ENCODE peak calls at places on chromosomes 1 and 21, in seven cellular contexts. One of them, this sample, is unnamed.

GRCh38 chr1:32874860-32875793 is 4.4 kb upstream of the FNDC5 start:
- DNase-seq in heart right ventricle: no peak
- DNase-seq in left ventricle myocardium inferior: no peak
- DNase-seq in GM23338: no peak
- DNase-seq in HFF-Myc: no peak
- DNase-seq in activated CD8-positive, alpha-beta T cell treated with anti-CD3 and anti-CD28 coated beads for 36 hours: no peak
- DNase-seq in lower lobe of right lung: no peak
- DNase-seq in this sample: no peak

GRCh38 chr21:32021319-32022027 is 148.7 kb downstream of the HUNK start:
- DNase-seq in heart right ventricle: peak; percentile 78
- DNase-seq in left ventricle myocardium inferior: peak; percentile 78
- DNase-seq in GM23338: no peak
- DNase-seq in HFF-Myc: no peak
- DNase-seq in activated CD8-positive, alpha-beta T cell treated with anti-CD3 and anti-CD28 coated beads for 36 hours: no peak
- DNase-seq in lower lobe of right lung: peak; percentile 51
- DNase-seq in this sample: no peak

GRCh38 chr1:91098299-91098901 is 76.6 kb upstream of the ZNF644 start:
- DNase-seq in heart right ventricle: no peak
- DNase-seq in left ventricle myocardium inferior: no peak
- DNase-seq in GM23338: no peak
- DNase-seq in HFF-Myc: no peak
- DNase-seq in activated CD8-positive, alpha-beta T cell treated with anti-CD3 and anti-CD28 coated beads for 36 hours: no peak
- DNase-seq in lower lobe of right lung: no peak
- DNase-seq in this sample: no peak

GRCh38 chr1:205568469-205569361 is 63.1 kb downstream of the ELK4 start:
- DNase-seq in heart right ventricle: no peak
- DNase-seq in left ventricle myocardium inferior: no peak
- DNase-seq in GM23338: peak; percentile 37
- DNase-seq in HFF-Myc: no peak
- DNase-seq in activated CD8-positive, alpha-beta T cell treated with anti-CD3 and anti-CD28 coated beads for 36 hours: peak; percentile 25
- DNase-seq in lower lobe of right lung: no peak
- DNase-seq in this sample: no peak

GRCh38 chr1:21899972-21900371 is 37.1 kb downstream of the HSPG2 start:
- DNase-seq in heart right ventricle: peak; percentile 73
- DNase-seq in left ventricle myocardium inferior: peak; percentile 44
- DNase-seq in GM23338: no peak
- DNase-seq in HFF-Myc: no peak
- DNase-seq in activated CD8-positive, alpha-beta T cell treated with anti-CD3 and anti-CD28 coated beads for 36 hours: no peak
- DNase-seq in lower lobe of right lung: no peak
- DNase-seq in this sample: no peak

GRCh38 chr1:118627435-118627834 is 360.7 kb downstream of the TBX15 start:
- DNase-seq in heart right ventricle: no peak
- DNase-seq in left ventricle myocardium inferior: no peak
- DNase-seq in GM23338: no peak
- DNase-seq in HFF-Myc: no peak
- DNase-seq in activated CD8-positive, alpha-beta T cell treated with anti-CD3 and anti-CD28 coated beads for 36 hours: no peak
- DNase-seq in lower lobe of right lung: no peak
- DNase-seq in this sample: no peak

GRCh38 chr1:162366671-162367070 is 10.0 kb downstream of the SPATA46 start:
- DNase-seq in heart right ventricle: no peak
- DNase-seq in left ventricle myocardium inferior: no peak
- DNase-seq in GM23338: no peak
- DNase-seq in HFF-Myc: no peak
- DNase-seq in activated CD8-positive, alpha-beta T cell treated with anti-CD3 and anti-CD28 coated beads for 36 hours: no peak
- DNase-seq in lower lobe of right lung: no peak
- DNase-seq in this sample: no peak

GRCh38 chr1:107997846-107998245 is 32.9 kb upstream of the VAV3 start:
- DNase-seq in heart right ventricle: no peak
- DNase-seq in left ventricle myocardium inferior: no peak
- DNase-seq in GM23338: no peak
- DNase-seq in HFF-Myc: no peak
- DNase-seq in activated CD8-positive, alpha-beta T cell treated with anti-CD3 and anti-CD28 coated beads for 36 hours: no peak
- DNase-seq in lower lobe of right lung: no peak
- DNase-seq in this sample: no peak

GRCh38 chr1:205570796-205571537 is 60.8 kb downstream of the ELK4 start:
- DNase-seq in heart right ventricle: no peak
- DNase-seq in left ventricle myocardium inferior: no peak
- DNase-seq in GM23338: no peak
- DNase-seq in HFF-Myc: no peak
- DNase-seq in activated CD8-positive, alpha-beta T cell treated with anti-CD3 and anti-CD28 coated beads for 36 hours: no peak
- DNase-seq in lower lobe of right lung: no peak
- DNase-seq in this sample: no peak

GRCh38 chr1:87368907-87369306 is 40.2 kb downstream of the LMO4 start:
- DNase-seq in heart right ventricle: no peak
- DNase-seq in left ventricle myocardium inferior: no peak
- DNase-seq in GM23338: no peak
- DNase-seq in HFF-Myc: no peak
- DNase-seq in activated CD8-positive, alpha-beta T cell treated with anti-CD3 and anti-CD28 coated beads for 36 hours: no peak
- DNase-seq in lower lobe of right lung: no peak
- DNase-seq in this sample: no peak

GRCh38 chr1:160704250-160704649 is 7.4 kb downstream of the CD48 start:
- DNase-seq in heart right ventricle: no peak
- DNase-seq in left ventricle myocardium inferior: peak; percentile 19
- DNase-seq in GM23338: no peak
- DNase-seq in HFF-Myc: no peak
- DNase-seq in activated CD8-positive, alpha-beta T cell treated with anti-CD3 and anti-CD28 coated beads for 36 hours: no peak
- DNase-seq in lower lobe of right lung: peak; percentile 52
- DNase-seq in this sample: no peak

GRCh38 chr1:216074196-216074595 is 349.1 kb downstream of the USH2A start:
- DNase-seq in heart right ventricle: no peak
- DNase-seq in left ventricle myocardium inferior: no peak
- DNase-seq in GM23338: no peak
- DNase-seq in HFF-Myc: no peak
- DNase-seq in activated CD8-positive, alpha-beta T cell treated with anti-CD3 and anti-CD28 coated beads for 36 hours: no peak
- DNase-seq in lower lobe of right lung: no peak
- DNase-seq in this sample: no peak

GRCh38 chr1:113808450-113809195 is 3.7 kb downstream of the RSBN1 start:
- DNase-seq in heart right ventricle: no peak
- DNase-seq in left ventricle myocardium inferior: no peak
- DNase-seq in GM23338: no peak
- DNase-seq in HFF-Myc: no peak
- DNase-seq in activated CD8-positive, alpha-beta T cell treated with anti-CD3 and anti-CD28 coated beads for 36 hours: no peak
- DNase-seq in lower lobe of right lung: no peak
- DNase-seq in this sample: no peak

GRCh38 chr1:99327357-99327756 is 63.1 kb downstream of the PLPPR4 start:
- DNase-seq in heart right ventricle: no peak
- DNase-seq in left ventricle myocardium inferior: no peak
- DNase-seq in GM23338: peak; percentile 83
- DNase-seq in HFF-Myc: no peak
- DNase-seq in activated CD8-positive, alpha-beta T cell treated with anti-CD3 and anti-CD28 coated beads for 36 hours: no peak
- DNase-seq in lower lobe of right lung: no peak
- DNase-seq in this sample: no peak

GRCh38 chr1:231161711-231162299 is at the start of gene TRIM67:
- DNase-seq in heart right ventricle: no peak
- DNase-seq in left ventricle myocardium inferior: no peak
- DNase-seq in GM23338: peak; percentile 66
- DNase-seq in HFF-Myc: no peak
- DNase-seq in activated CD8-positive, alpha-beta T cell treated with anti-CD3 and anti-CD28 coated beads for 36 hours: no peak
- DNase-seq in lower lobe of right lung: no peak
- DNase-seq in this sample: peak; percentile 30

GRCh38 chr1:6445062-6445763 is 20.6 kb downstream of the ESPN start:
- DNase-seq in heart right ventricle: no peak
- DNase-seq in left ventricle myocardium inferior: no peak
- DNase-seq in GM23338: peak; percentile 76
- DNase-seq in HFF-Myc: no peak
- DNase-seq in activated CD8-positive, alpha-beta T cell treated with anti-CD3 and anti-CD28 coated beads for 36 hours: peak; percentile 56
- DNase-seq in lower lobe of right lung: no peak
- DNase-seq in this sample: no peak

GRCh38 chr1:5980314-5981008 is 11.8 kb downstream of the NPHP4 start:
- DNase-seq in heart right ventricle: peak; percentile 65
- DNase-seq in left ventricle myocardium inferior: peak; percentile 73
- DNase-seq in GM23338: peak; percentile 96
- DNase-seq in HFF-Myc: no peak
- DNase-seq in activated CD8-positive, alpha-beta T cell treated with anti-CD3 and anti-CD28 coated beads for 36 hours: no peak
- DNase-seq in lower lobe of right lung: peak; percentile 71
- DNase-seq in this sample: no peak

GRCh38 chr1:219174672-219175564 is 1.2 kb downstream of the LYPLAL1 start:
- DNase-seq in heart right ventricle: peak; percentile 16
- DNase-seq in left ventricle myocardium inferior: no peak
- DNase-seq in GM23338: peak; percentile 38
- DNase-seq in HFF-Myc: peak; percentile 30
- DNase-seq in activated CD8-positive, alpha-beta T cell treated with anti-CD3 and anti-CD28 coated beads for 36 hours: peak; percentile 53
- DNase-seq in lower lobe of right lung: no peak
- DNase-seq in this sample: peak; percentile 15

GRCh38 chr1:231241751-231242150 is 739 bp downstream of the GNPAT start:
- DNase-seq in heart right ventricle: peak; percentile 8
- DNase-seq in left ventricle myocardium inferior: no peak
- DNase-seq in GM23338: peak; percentile 25
- DNase-seq in HFF-Myc: no peak
- DNase-seq in activated CD8-positive, alpha-beta T cell treated with anti-CD3 and anti-CD28 coated beads for 36 hours: peak; percentile 37
- DNase-seq in lower lobe of right lung: no peak
- DNase-seq in this sample: peak; percentile 43

GRCh38 chr1:96416111-96416595 is 305.4 kb upstream of the PTBP2 start:
- DNase-seq in heart right ventricle: peak; percentile 34
- DNase-seq in left ventricle myocardium inferior: peak; percentile 23
- DNase-seq in GM23338: no peak
- DNase-seq in HFF-Myc: peak; percentile 98
- DNase-seq in activated CD8-positive, alpha-beta T cell treated with anti-CD3 and anti-CD28 coated beads for 36 hours: no peak
- DNase-seq in lower lobe of right lung: no peak
- DNase-seq in this sample: no peak

GRCh38 chr21:34511787-34512451 is at the start of gene KCNE1:
- DNase-seq in heart right ventricle: no peak
- DNase-seq in left ventricle myocardium inferior: no peak
- DNase-seq in GM23338: no peak
- DNase-seq in HFF-Myc: no peak
- DNase-seq in activated CD8-positive, alpha-beta T cell treated with anti-CD3 and anti-CD28 coated beads for 36 hours: no peak
- DNase-seq in lower lobe of right lung: peak; percentile 79
- DNase-seq in this sample: no peak

GRCh38 chr1:152047607-152047953 is 10.8 kb upstream of the S100A11 start:
- DNase-seq in heart right ventricle: peak; percentile 24
- DNase-seq in left ventricle myocardium inferior: no peak
- DNase-seq in GM23338: no peak
- DNase-seq in HFF-Myc: no peak
- DNase-seq in activated CD8-positive, alpha-beta T cell treated with anti-CD3 and anti-CD28 coated beads for 36 hours: no peak
- DNase-seq in lower lobe of right lung: no peak
- DNase-seq in this sample: no peak

GRCh38 chr1:62395291-62395690 is 41.6 kb upstream of the USP1 start:
- DNase-seq in heart right ventricle: no peak
- DNase-seq in left ventricle myocardium inferior: no peak
- DNase-seq in GM23338: no peak
- DNase-seq in HFF-Myc: no peak
- DNase-seq in activated CD8-positive, alpha-beta T cell treated with anti-CD3 and anti-CD28 coated beads for 36 hours: no peak
- DNase-seq in lower lobe of right lung: no peak
- DNase-seq in this sample: no peak

GRCh38 chr1:62401034-62401433 is 35.8 kb upstream of the USP1 start:
- DNase-seq in heart right ventricle: no peak
- DNase-seq in left ventricle myocardium inferior: no peak
- DNase-seq in GM23338: peak; percentile 64
- DNase-seq in HFF-Myc: no peak
- DNase-seq in activated CD8-positive, alpha-beta T cell treated with anti-CD3 and anti-CD28 coated beads for 36 hours: no peak
- DNase-seq in lower lobe of right lung: no peak
- DNase-seq in this sample: no peak

GRCh38 chr1:62397301-62397700 is 39.5 kb upstream of the USP1 start:
- DNase-seq in heart right ventricle: no peak
- DNase-seq in left ventricle myocardium inferior: no peak
- DNase-seq in GM23338: no peak
- DNase-seq in HFF-Myc: no peak
- DNase-seq in activated CD8-positive, alpha-beta T cell treated with anti-CD3 and anti-CD28 coated beads for 36 hours: no peak
- DNase-seq in lower lobe of right lung: no peak
- DNase-seq in this sample: no peak

GRCh38 chr1:62396871-62397270 is 40.0 kb upstream of the USP1 start:
- DNase-seq in heart right ventricle: no peak
- DNase-seq in left ventricle myocardium inferior: no peak
- DNase-seq in GM23338: peak; percentile 33
- DNase-seq in HFF-Myc: no peak
- DNase-seq in activated CD8-positive, alpha-beta T cell treated with anti-CD3 and anti-CD28 coated beads for 36 hours: no peak
- DNase-seq in lower lobe of right lung: no peak
- DNase-seq in this sample: no peak

DNA sequence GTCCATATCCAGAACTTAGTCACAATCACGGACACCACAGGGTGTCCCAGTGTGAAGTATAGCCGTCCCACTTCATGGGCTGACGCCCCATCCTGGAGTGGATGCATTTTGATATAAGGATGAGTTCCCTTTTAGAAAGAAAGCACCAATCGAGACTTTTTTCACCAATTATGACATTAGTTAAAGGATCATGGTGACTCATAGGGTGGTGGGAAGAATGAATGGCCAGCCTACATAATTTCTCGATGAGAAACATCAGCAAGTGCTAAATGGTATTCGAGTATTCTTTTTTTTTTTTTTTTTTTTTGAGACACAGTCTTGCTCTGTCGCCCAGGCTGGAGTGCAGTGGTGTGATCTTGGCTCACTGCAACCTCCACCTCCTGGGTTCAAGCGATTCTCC is 38.5 kb upstream of the USP1 start:
- DNase-seq in heart right ventricle: no peak
- DNase-seq in left ventricle myocardium inferior: no peak
- DNase-seq in GM23338: no peak
- DNase-seq in HFF-Myc: no peak
- DNase-seq in activated CD8-positive, alpha-beta T cell treated with anti-CD3 and anti-CD28 coated beads for 36 hours: no peak
- DNase-seq in lower lobe of right lung: no peak
- DNase-seq in this sample: no peak
- TF ChIP-seq CTCF in heart right ventricle: no peak
- TF ChIP-seq CTCF in left ventricle myocardium inferior: no peak
- TF ChIP-seq CTCF in GM23338: no peak
- TF ChIP-seq CTCF in HFF-Myc: no peak
- TF ChIP-seq CTCF in activated CD8-positive, alpha-beta T cell treated with anti-CD3 and anti-CD28 coated beads for 36 hours: no peak
- TF ChIP-seq CTCF in lower lobe of right lung: no peak
- TF ChIP-seq CTCF in this sample: no peak

GRCh38 chr1:203025721-203026665 is at the start of gene PPFIA4:
- DNase-seq in heart right ventricle: peak; percentile 86
- DNase-seq in left ventricle myocardium inferior: peak; percentile 87
- DNase-seq in GM23338: peak; percentile 94
- DNase-seq in HFF-Myc: no peak
- DNase-seq in activated CD8-positive, alpha-beta T cell treated with anti-CD3 and anti-CD28 coated beads for 36 hours: peak; percentile 92
- DNase-seq in lower lobe of right lung: peak; percentile 90
- DNase-seq in this sample: peak; percentile 98
- TF ChIP-seq CTCF in heart right ventricle: no peak
- TF ChIP-seq CTCF in left ventricle myocardium inferior: no peak
- TF ChIP-seq CTCF in GM23338: no peak
- TF ChIP-seq CTCF in HFF-Myc: no peak
- TF ChIP-seq CTCF in activated CD8-positive, alpha-beta T cell treated with anti-CD3 and anti-CD28 coated beads for 36 hours: no peak
- TF ChIP-seq CTCF in lower lobe of right lung: no peak
- TF ChIP-seq CTCF in this sample: no peak

DNA sequence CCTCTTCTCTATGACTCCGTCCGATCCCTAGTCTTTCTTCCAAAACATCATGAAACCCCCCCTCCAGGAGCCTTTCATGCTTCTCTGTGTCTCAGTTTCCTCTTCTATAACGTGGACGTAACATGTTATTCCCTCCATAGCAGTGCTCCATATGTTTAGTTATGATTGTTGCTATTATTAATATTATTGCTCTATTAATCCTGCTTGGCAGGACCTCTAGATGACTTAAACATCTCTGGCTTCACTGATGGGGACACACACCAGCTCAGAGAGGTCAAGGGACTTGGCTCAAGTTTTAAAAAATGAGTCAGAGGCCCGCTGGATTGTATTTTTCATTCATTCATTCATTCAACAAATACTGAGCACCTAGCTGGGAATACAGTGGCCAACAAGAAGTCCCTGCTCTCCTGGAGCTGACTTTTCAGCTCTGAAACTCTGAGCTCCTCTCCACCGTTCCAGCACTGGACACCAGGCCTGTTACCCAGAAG is 404 bp upstream of the CPLANE2 start:
- DNase-seq in heart right ventricle: no peak
- DNase-seq in left ventricle myocardium inferior: no peak
- DNase-seq in GM23338: no peak
- DNase-seq in HFF-Myc: no peak
- DNase-seq in activated CD8-positive, alpha-beta T cell treated with anti-CD3 and anti-CD28 coated beads for 36 hours: no peak
- DNase-seq in lower lobe of right lung: no peak
- DNase-seq in this sample: no peak
- TF ChIP-seq CTCF in heart right ventricle: no peak
- TF ChIP-seq CTCF in left ventricle myocardium inferior: no peak
- TF ChIP-seq CTCF in GM23338: no peak
- TF ChIP-seq CTCF in HFF-Myc: no peak
- TF ChIP-seq CTCF in activated CD8-positive, alpha-beta T cell treated with anti-CD3 and anti-CD28 coated beads for 36 hours: no peak
- TF ChIP-seq CTCF in lower lobe of right lung: no peak
- TF ChIP-seq CTCF in this sample: no peak

GRCh38 chr1:208036177-208036808 is 125.4 kb upstream of the CD34 start:
- DNase-seq in heart right ventricle: no peak
- DNase-seq in left ventricle myocardium inferior: no peak
- DNase-seq in GM23338: peak; percentile 67
- DNase-seq in HFF-Myc: no peak
- DNase-seq in activated CD8-positive, alpha-beta T cell treated with anti-CD3 and anti-CD28 coated beads for 36 hours: no peak
- DNase-seq in lower lobe of right lung: no peak
- DNase-seq in this sample: no peak
- TF ChIP-seq CTCF in heart right ventricle: no peak
- TF ChIP-seq CTCF in left ventricle myocardium inferior: peak; percentile 47
- TF ChIP-seq CTCF in GM23338: peak; percentile 58
- TF ChIP-seq CTCF in HFF-Myc: no peak
- TF ChIP-seq CTCF in activated CD8-positive, alpha-beta T cell treated with anti-CD3 and anti-CD28 coated beads for 36 hours: no peak
- TF ChIP-seq CTCF in lower lobe of right lung: no peak
- TF ChIP-seq CTCF in this sample: no peak